ENCODE peak calls at places on chromosome 3, in five cellular contexts. One of them, this sample, is unnamed.

GRCh38 chr3:111758642-111759041 is 100.4 kb upstream of the PHLDB2 start:
- DNase-seq in globus pallidus: no peak
- DNase-seq in iPS DF 19.7: no peak
- DNase-seq in HFFc6: no peak
- DNase-seq in Peyer's patch: no peak
- DNase-seq in this sample: no peak

GRCh38 chr3:21117397-21117796 is 633.6 kb downstream of the ZNF385D start:
- DNase-seq in globus pallidus: no peak
- DNase-seq in HFFc6: no peak
- DNase-seq in iPS DF 19.7: no peak
- DNase-seq in Peyer's patch: no peak
- DNase-seq in this sample: no peak

GRCh38 chr3:9746330-9746729 is 3.4 kb upstream of the OGG1 start:
- DNase-seq in globus pallidus: no peak
- DNase-seq in HFFc6: peak; percentile 80
- DNase-seq in iPS DF 19.7: no peak
- DNase-seq in Peyer's patch: no peak
- DNase-seq in this sample: no peak

GRCh38 chr3:148329481-148330220 is 368.1 kb upstream of the AGTR1 start:
- DNase-seq in globus pallidus: peak; percentile 19
- DNase-seq in HFFc6: no peak
- DNase-seq in Peyer's patch: no peak
- DNase-seq in iPS DF 19.7: no peak
- DNase-seq in this sample: no peak

GRCh38 chr3:567488-568173 is 371.1 kb downstream of the CHL1 start:
- DNase-seq in HFFc6: no peak
- DNase-seq in Peyer's patch: no peak
- DNase-seq in globus pallidus: no peak
- DNase-seq in iPS DF 19.7: no peak
- DNase-seq in this sample: no peak

GRCh38 chr3:53161820-53162671 is 1.0 kb downstream of the PRKCD start:
- DNase-seq in Peyer's patch: peak; percentile 61
- DNase-seq in HFFc6: peak; percentile 29
- DNase-seq in globus pallidus: no peak
- DNase-seq in iPS DF 19.7: no peak
- DNase-seq in this sample: no peak

GRCh38 chr3:107643038-107643883 is 120.5 kb downstream of the BBX start:
- DNase-seq in iPS DF 19.7: no peak
- DNase-seq in HFFc6: no peak
- DNase-seq in globus pallidus: no peak
- DNase-seq in Peyer's patch: no peak
- DNase-seq in this sample: no peak

GRCh38 chr3:129461461-129462146 is 21.6 kb downstream of the IFT122 start:
- DNase-seq in HFFc6: peak; percentile 17
- DNase-seq in iPS DF 19.7: no peak
- DNase-seq in Peyer's patch: no peak
- DNase-seq in globus pallidus: no peak
- DNase-seq in this sample: no peak

GRCh38 chr3:72047472-72047871 is 262.5 kb upstream of the PROK2 start:
- DNase-seq in globus pallidus: no peak
- DNase-seq in iPS DF 19.7: no peak
- DNase-seq in Peyer's patch: no peak
- DNase-seq in HFFc6: no peak
- DNase-seq in this sample: no peak

GRCh38 chr3:101873619-101874018 is 24.3 kb downstream of the NFKBIZ start:
- DNase-seq in HFFc6: peak; percentile 55
- DNase-seq in globus pallidus: no peak
- DNase-seq in Peyer's patch: no peak
- DNase-seq in iPS DF 19.7: no peak
- DNase-seq in this sample: no peak

GRCh38 chr3:46895204-46895660 is 17.7 kb downstream of the PTH1R start:
- DNase-seq in globus pallidus: no peak
- DNase-seq in iPS DF 19.7: no peak
- DNase-seq in HFFc6: peak; percentile 24
- DNase-seq in Peyer's patch: peak; percentile 78
- DNase-seq in this sample: no peak

GRCh38 chr3:32575451-32575850 is 4.8 kb upstream of the DYNC1LI1 start:
- DNase-seq in Peyer's patch: no peak
- DNase-seq in HFFc6: peak; percentile 49
- DNase-seq in globus pallidus: no peak
- DNase-seq in iPS DF 19.7: no peak
- DNase-seq in this sample: no peak

GRCh38 chr3:46811615-46812236 is 51.5 kb downstream of the MYL3 start:
- DNase-seq in iPS DF 19.7: peak; percentile 42
- DNase-seq in Peyer's patch: no peak
- DNase-seq in globus pallidus: no peak
- DNase-seq in HFFc6: no peak
- DNase-seq in this sample: peak; percentile 47